ENCODE peak calls at places on chromosomes 6 and 20, in nine cellular contexts. F is activated CD8-positive, alpha-beta memory T cell treated with anti-CD3 and anti-CD28 coated beads, Interleukin-2, amount 50 U/mL, for 48 hours; H is hepatic stellate cell; C is stimulated activated CD4-positive, alpha-beta T cell treated with anti-CD3 and anti-CD28 coated beads, TNF-alpha, amount 100 ng/mL, for 24 hours; I is effector CD4-positive, alpha-beta T cell; E is Ammon's horn; M is A549; D is endothelial cell; N is cardiac muscle cell. G is an unnamed sample.

GRCh38 chr6:22455378-22455777 is 114.0 kb upstream of the HDGFL1 start:
- DNase-seq in F (no peak), H (no peak), C (no peak), I (no peak), E (no peak), M (no peak), D (no peak), N (no peak), G (no peak)

GRCh38 chr20:34940126-34940525 is 15.5 kb downstream of the GSS start:
- DNase-seq in F (no peak), H (no peak), C (no peak), I (no peak), E (no peak), M (no peak), D (no peak), N (no peak), G (no peak)

GRCh38 chr6:33426590-33427563 is 7.0 kb downstream of the SYNGAP1 start:
- DNase-seq in F (peak; percentile 57), H (peak; percentile 47), C (no peak), I (peak; percentile 46), E (peak; percentile 47), M (peak; percentile 19), D (no peak), N (no peak), G (no peak)

GRCh38 chr6:158501638-158502592 is 58.0 kb upstream of the TMEM181 start:
- DNase-seq in F (peak; percentile 15), H (no peak), C (no peak), I (no peak), E (no peak), M (no peak), D (no peak), N (no peak), G (no peak)

GRCh38 chr6:34182751-34183531 is 37.1 kb upstream of the GRM4 start:
- DNase-seq in F (peak; percentile 76), H (no peak), C (peak; percentile 31), I (peak; percentile 52), E (no peak), M (no peak), D (no peak), N (no peak), G (no peak)

GRCh38 chr6:19013011-19013410 is 625.9 kb downstream of the RNF144B start:
- DNase-seq in F (no peak), H (no peak), C (no peak), I (no peak), E (no peak), M (no peak), D (no peak), N (no peak), G (no peak)

GRCh38 chr6:13668291-13668928 is 43.2 kb downstream of the RANBP9 start:
- DNase-seq in F (no peak), H (no peak), C (no peak), I (no peak), E (no peak), M (no peak), D (no peak), N (peak; percentile 64), G (no peak)

GRCh38 chr20:44961024-44961866 is 1.0 kb upstream of the TOMM34 start:
- DNase-seq in F (no peak), H (no peak), C (no peak), I (no peak), E (no peak), M (no peak), D (no peak), N (peak; percentile 18), G (no peak)

GRCh38 chr6:73024598-73024997 is 200.7 kb downstream of the KHDC1L start:
- DNase-seq in F (no peak), H (no peak), C (no peak), I (no peak), E (no peak), M (no peak), D (no peak), N (no peak), G (no peak)

GRCh38 chr6:42279144-42279781 is 61.6 kb upstream of the MRPS10 start:
- DNase-seq in F (no peak), H (peak; percentile 71), C (no peak), I (no peak), E (no peak), M (peak; percentile 15), D (no peak), N (peak; percentile 54), G (peak; percentile 68)

GRCh38 chr6:122530440-122531046 is 58.9 kb upstream of the SERINC1 start:
- DNase-seq in F (no peak), H (peak; percentile 26), C (peak; percentile 19), I (peak; percentile 48), E (peak; percentile 66), M (peak; percentile 10), D (peak; percentile 67), N (peak; percentile 71), G (peak; percentile 1)

GRCh38 chr6:41427642-41428401 is 92.4 kb downstream of the NCR2 start:
- DNase-seq in F (peak; percentile 65), H (no peak), C (no peak), I (no peak), E (peak; percentile 44), M (no peak), D (peak; percentile 23), N (peak; percentile 25), G (peak; percentile 58)

GRCh38 chr6:73579851-73580246 is 59.0 kb upstream of the EEF1A1 start:
- DNase-seq in F (no peak), H (peak; percentile 59), C (no peak), I (no peak), E (peak; percentile 50), M (peak; percentile 35), D (peak; percentile 44), N (peak; percentile 96), G (peak; percentile 47)

GRCh38 chr20:23118766-23119165 is 32.6 kb upstream of the CD93 start:
- DNase-seq in F (no peak), H (no peak), C (no peak), I (no peak), E (no peak), M (no peak), D (no peak), N (no peak), G (no peak)

GRCh38 chr20:46311039-46311650 is 2.8 kb upstream of the CDH22 start:
- DNase-seq in F (no peak), H (no peak), C (no peak), I (no peak), E (no peak), M (no peak), D (no peak), N (peak; percentile 8), G (no peak)

GRCh38 chr6:165872811-165873210 is 209.8 kb upstream of the PDE10A start:
- DNase-seq in F (no peak), H (no peak), C (no peak), I (no peak), E (no peak), M (no peak), D (no peak), N (no peak), G (no peak)

GRCh38 chr6:130889423-130889822 is 62.2 kb downstream of the SMLR1 start:
- DNase-seq in F (no peak), H (no peak), C (no peak), I (no peak), E (no peak), M (no peak), D (no peak), N (no peak), G (no peak)

GRCh38 chr6:54481096-54481495 is 172.9 kb downstream of the TINAG start:
- DNase-seq in F (no peak), H (no peak), C (no peak), I (no peak), E (no peak), M (no peak), D (no peak), N (peak; percentile 4), G (no peak)

GRCh38 chr20:35318502-35319157 is 26.4 kb upstream of the FAM83C start:
- DNase-seq in F (no peak), H (no peak), C (no peak), I (no peak), E (no peak), M (peak; percentile 64), D (no peak), N (peak; percentile 49), G (no peak)

GRCh38 chr6:134866563-134866962 is 83.3 kb downstream of the ALDH8A1 start:
- DNase-seq in F (no peak), H (no peak), C (no peak), I (no peak), E (no peak), M (no peak), D (no peak), N (no peak), G (no peak)

GRCh38 chr6:144156334-144156733 is 6.0 kb downstream of the STX11 start:
- DNase-seq in F (no peak), H (no peak), C (no peak), I (no peak), E (no peak), M (no peak), D (no peak), N (peak; percentile 80), G (no peak)

GRCh38 chr6:139595183-139595582 is 220.7 kb upstream of the CITED2 start:
- DNase-seq in F (no peak), H (no peak), C (no peak), I (no peak), E (no peak), M (no peak), D (no peak), N (peak; percentile 21), G (no peak)

GRCh38 chr6:109513571-109514071 is 30.6 kb upstream of the ZBTB24 start:
- DNase-seq in F (no peak), H (peak; percentile 16), C (no peak), I (no peak), E (no peak), M (no peak), D (no peak), N (peak; percentile 89), G (no peak)

GRCh38 chr6:33692760-33693158 is 18.7 kb downstream of the UQCC2 start:
- DNase-seq in F (peak; percentile 81), H (peak; percentile 82), C (no peak), I (peak; percentile 61), E (peak; percentile 17), M (no peak), D (no peak), N (peak; percentile 24), G (no peak)

GRCh38 chr20:5596401-5597193 is 153.6 kb upstream of the SHLD1 start:
- DNase-seq in F (no peak), H (no peak), C (no peak), I (no peak), E (no peak), M (no peak), D (no peak), N (no peak), G (no peak)

GRCh38 chr6:112188906-112189305 is 65.5 kb downstream of the LAMA4 start:
- DNase-seq in F (no peak), H (no peak), C (no peak), I (no peak), E (no peak), M (no peak), D (no peak), N (no peak), G (no peak)

GRCh38 chr6:17938885-17939284 is 48.5 kb downstream of the KIF13A start:
- DNase-seq in F (no peak), H (no peak), C (no peak), I (no peak), E (no peak), M (no peak), D (no peak), N (peak; percentile 42), G (no peak)

GRCh38 chr6:34234667-34235604 is 1.7 kb upstream of the HMGA1 start:
- DNase-seq in F (peak; percentile 78), H (no peak), C (no peak), I (peak; percentile 35), E (no peak), M (no peak), D (peak; percentile 87), N (no peak), G (no peak)

GRCh38 chr20:35991142-35991771 is 22.9 kb downstream of the CNBD2 start:
- DNase-seq in F (no peak), H (peak; percentile 54), C (no peak), I (no peak), E (peak; percentile 28), M (peak; percentile 79), D (peak; percentile 29), N (peak; percentile 54), G (peak; percentile 49)

GRCh38 chr6:112203577-112204349 is 50.6 kb downstream of the LAMA4 start:
- DNase-seq in F (no peak), H (no peak), C (no peak), I (no peak), E (no peak), M (peak; percentile 12), D (no peak), N (peak; percentile 81), G (no peak)

GRCh38 chr20:50815162-50815989 is 20.5 kb downstream of the BCAS4 start:
- DNase-seq in F (no peak), H (peak; percentile 82), C (no peak), I (no peak), E (no peak), M (no peak), D (no peak), N (no peak), G (peak; percentile 38)